ENCODE peak calls at places on chromosomes 11 and 22, in ten cellular contexts. W is MM.1S; A is spleen; I is CD8-positive, alpha-beta T cell; S is thyroid gland; L is PC-9; V is brain microvascular endothelial cell; K is heart left ventricle; M is lung; Q is psoas muscle. D is an unnamed sample.

GRCh38 chr22:24926428-24926725 is 20.1 kb downstream of the LHFPL7 start:
- DNase-seq in S (no peak), I (no peak), Q (no peak), L (no peak), M (no peak), V (no peak), K (no peak), A (no peak), W (no peak), D (no peak)

GRCh38 chr22:22942511-22943329 is 55.1 kb downstream of the IGLL5 start:
- DNase-seq in L (peak; percentile 22), S (peak; percentile 50), W (peak; percentile 91), K (peak; percentile 52), M (peak; percentile 46), I (peak; percentile 82), Q (peak; percentile 32), A (peak; percentile 92), V (peak; percentile 59), D (peak; percentile 40)

GRCh38 chr22:44752285-44753188 is at the start of gene ARHGAP8:
- DNase-seq in Q (no peak), L (peak; percentile 70), W (no peak), A (peak; percentile 75), S (peak; percentile 77), M (peak; percentile 38), V (no peak), I (no peak), K (no peak), D (no peak)

GRCh38 chr22:45640291-45640940 is 31.2 kb upstream of the ATXN10 start:
- DNase-seq in L (no peak), M (no peak), S (no peak), A (no peak), I (no peak), V (no peak), Q (no peak), W (no peak), K (no peak), D (peak; percentile 25)

GRCh38 chr11:687751-688150 is 7.3 kb downstream of the DEAF1 start:
- DNase-seq in M (no peak), I (no peak), W (no peak), S (no peak), A (no peak), Q (no peak), L (no peak), K (no peak), V (no peak), D (no peak)

GRCh38 chr11:13669544-13670488 is 1.3 kb downstream of the FAR1 start:
- DNase-seq in I (no peak), L (no peak), S (no peak), V (no peak), Q (no peak), K (no peak), W (no peak), A (no peak), M (no peak), D (no peak)

GRCh38 chr22:24772493-24773220 is 1.9 kb downstream of the PIWIL3 start:
- DNase-seq in M (no peak), S (peak; percentile 3), K (no peak), V (peak; percentile 16), W (no peak), A (no peak), L (no peak), I (no peak), Q (no peak), D (no peak)

GRCh38 chr11:17864478-17864941 is 129.9 kb downstream of the KCNC1 start:
- DNase-seq in V (no peak), S (peak; percentile 87), K (no peak), M (no peak), A (no peak), L (peak; percentile 18), W (peak; percentile 29), Q (no peak), I (no peak), D (no peak)

GRCh38 chr11:22733433-22733832 is 67.0 kb downstream of the GAS2 start:
- DNase-seq in V (no peak), K (no peak), W (no peak), S (no peak), M (no peak), I (no peak), A (no peak), Q (no peak), L (no peak), D (no peak)

GRCh38 chr11:22677153-22677890 is 10.9 kb downstream of the GAS2 start:
- DNase-seq in M (no peak), V (no peak), I (no peak), Q (no peak), L (no peak), W (peak; percentile 59), K (no peak), S (no peak), A (no peak), D (no peak)

GRCh38 chr11:19769820-19770219 is 57.2 kb downstream of the NAV2 start:
- DNase-seq in Q (no peak), V (peak; percentile 50), I (no peak), A (no peak), K (no peak), M (no peak), L (peak; percentile 11), S (no peak), W (peak; percentile 17), D (no peak)

DNA sequence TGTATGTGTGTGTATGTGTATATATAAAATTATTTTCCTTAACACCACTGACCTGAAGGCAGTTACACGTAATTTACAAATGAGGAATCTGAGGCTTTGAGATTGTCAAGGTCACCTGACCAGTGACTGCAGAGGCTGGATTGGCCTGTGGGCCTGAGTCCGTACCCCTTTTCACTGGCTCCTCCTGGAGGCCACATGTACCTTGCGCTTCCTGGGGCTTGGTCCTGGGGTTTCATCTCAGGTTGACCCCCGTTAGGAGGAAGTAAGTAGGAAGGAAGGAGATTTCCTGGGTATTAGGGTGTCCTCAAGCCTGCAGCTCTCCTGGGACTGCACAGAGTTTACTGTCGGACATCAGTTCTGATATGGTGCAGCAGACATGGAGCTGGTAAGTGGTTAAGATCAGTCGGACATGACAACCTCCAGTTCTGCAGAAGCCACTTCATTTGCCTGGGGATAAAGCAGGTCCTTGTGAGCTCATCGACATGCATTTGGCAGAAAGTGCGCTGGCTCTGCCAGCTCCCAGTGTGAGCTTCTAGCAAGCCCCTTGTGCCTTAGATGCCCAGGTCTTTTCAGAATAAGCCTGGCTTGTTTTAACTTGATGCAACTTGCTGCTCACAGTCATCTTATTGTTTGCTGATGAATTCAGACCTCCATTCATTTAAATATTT is 36.6 kb downstream of the ST3GAL4 start:
- DNase-seq in M (no peak), I (no peak), K (peak; percentile 54), V (no peak), L (no peak), A (peak; percentile 78), Q (no peak), S (peak; percentile 79), W (no peak), D (no peak)
- TF ChIP-seq CTCF in M (no peak), I (no peak), K (peak; percentile 52), V (peak; percentile 26), L (no peak), A (no peak), Q (no peak), S (no peak), W (no peak), D (peak; percentile 47)

GRCh38 chr22:36853407-36854099 is 7.3 kb upstream of the NCF4 start:
- DNase-seq in A (peak; percentile 96), S (peak; percentile 46), K (peak; percentile 76), M (peak; percentile 88), Q (peak; percentile 71), I (peak; percentile 87), V (peak; percentile 50), W (peak; percentile 79), L (peak; percentile 66), D (peak; percentile 65)
- H3K27me3 ChIP-seq in A (no peaks in the 10 kb centered on the region), S (no peaks in the 10 kb centered on the region), K (peaks cover 13% of the 10 kb centered on the region), M (no peaks in the 10 kb centered on the region), Q (no peaks in the 10 kb centered on the region), I (no peaks in the 10 kb centered on the region), V (peaks cover 9% of the 10 kb centered on the region), W (peaks cover 7% of the 10 kb centered on the region), L (no peaks in the 10 kb centered on the region), D (peaks cover 34% of the 10 kb centered on the region)

GRCh38 chr11:117230286-117230961 is 1.4 kb downstream of the PCSK7 start:
- DNase-seq in V (no peak), M (no peak), Q (no peak), L (no peak), K (no peak), S (no peak), I (peak; percentile 48), W (no peak), A (no peak), D (no peak)

GRCh38 chr11:117229931-117230285 is 2.0 kb downstream of the PCSK7 start:
- DNase-seq in Q (no peak), K (no peak), A (no peak), S (no peak), W (no peak), V (no peak), I (no peak), M (no peak), L (no peak), D (no peak)

GRCh38 chr11:117228091-117228490 is 3.8 kb downstream of the PCSK7 start:
- DNase-seq in K (no peak), A (no peak), S (no peak), V (no peak), M (no peak), W (no peak), L (no peak), Q (no peak), I (no peak), D (no peak)

GRCh38 chr11:117230981-117231636 is 764 bp downstream of the PCSK7 start:
- DNase-seq in I (no peak), M (no peak), W (no peak), Q (no peak), K (no peak), V (no peak), S (no peak), A (no peak), L (no peak), D (no peak)

DNA sequence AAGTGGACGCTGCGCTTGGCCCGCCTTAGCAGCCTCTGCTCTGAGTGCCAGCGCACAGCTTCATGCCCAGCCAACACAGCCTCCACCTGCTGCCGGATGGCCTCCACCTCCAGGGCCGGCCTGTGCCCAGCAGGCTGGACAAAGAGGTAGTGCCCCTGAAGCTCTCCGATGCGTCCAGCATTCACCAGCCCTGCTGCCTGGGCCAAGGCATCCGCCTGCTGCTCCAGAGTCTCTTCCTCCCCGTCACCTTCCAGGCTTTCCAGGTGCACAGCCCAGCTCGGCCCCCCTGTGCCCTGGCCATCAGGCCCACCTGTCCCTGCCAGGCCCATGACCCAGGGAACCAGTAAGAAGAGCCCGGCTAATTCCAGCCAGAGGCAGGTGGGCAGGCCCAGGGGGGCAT is 2.5 kb downstream of the PCSK7 start:
- DNase-seq in L (no peak), S (no peak), A (no peak), Q (no peak), W (no peak), M (no peak), K (no peak), V (no peak), I (no peak), D (no peak)
- TF ChIP-seq CTCF in L (no peak), S (no peak), A (no peak), Q (no peak), W (no peak), M (no peak), K (no peak), V (no peak), I (no peak), D (no peak)

DNA sequence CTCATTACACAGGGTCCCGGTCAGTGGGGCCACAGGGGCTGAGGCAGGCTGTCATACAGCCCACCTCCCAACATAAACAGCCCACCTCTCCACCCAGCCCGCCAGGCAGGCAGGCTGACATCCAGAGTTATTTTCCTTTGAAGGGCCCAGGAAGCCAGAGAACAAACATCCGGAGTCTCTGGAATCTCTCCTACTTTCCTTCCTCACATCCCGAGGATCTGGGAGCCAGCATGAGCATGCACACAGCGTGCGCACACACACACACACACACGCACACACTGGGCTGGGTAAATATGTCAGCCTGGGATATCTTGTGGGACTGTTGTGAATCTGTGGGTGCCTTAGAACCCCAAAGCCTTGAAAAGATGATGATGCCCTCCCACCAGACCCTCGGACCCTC is 55.4 kb downstream of the PDE2A start:
- DNase-seq in M (no peak), L (no peak), A (no peak), V (no peak), Q (no peak), I (no peak), W (no peak), K (no peak), S (no peak), D (no peak)
- H3K27me3 ChIP-seq in M (no peaks in the 10 kb centered on the region), L (peaks cover 23% of the 10 kb centered on the region), A (no peaks in the 10 kb centered on the region), V (peaks cover 7% of the 10 kb centered on the region), Q (no peaks in the 10 kb centered on the region), I (no peaks in the 10 kb centered on the region), W (peaks cover 58% of the 10 kb centered on the region), K (no peaks in the 10 kb centered on the region), S (no peaks in the 10 kb centered on the region), D (no peaks in the 10 kb centered on the region)

D was measured in left ventricle myocardium inferior.